ENCODE peak calls at places on chromosomes 13 and 19, in six cellular contexts. T is non-pigmented ciliary epithelial cell; Y is RPMI8226; Z is NCI-H69; K is CD8-positive, alpha-beta T cell; J is germinal center. X is an unnamed sample.

GRCh38 chr19:4234142-4234861 is 5.0 kb downstream of the EBI3 start:
- DNase-seq in T (no peak), Y (no peak), Z (peak), K (no peak), J (no peak), X (no peak)

GRCh38 chr19:6318772-6319171 is 14.6 kb downstream of the ACER1 start:
- DNase-seq in T (peak), Y (no peak), Z (no peak), K (no peak), J (no peak), X (no peak)

GRCh38 chr19:45527731-45528130 is 20.5 kb downstream of the VASP start:
- DNase-seq in T (no peak), Y (no peak), Z (no peak), K (no peak), J (no peak), X (no peak)

GRCh38 chr13:21338156-21338555 is 120.9 kb downstream of the ZDHHC20 start:
- DNase-seq in T (no peak), Y (no peak), Z (no peak), K (no peak), J (no peak), X (no peak)

GRCh38 chr13:48660356-48661076 is 6.8 kb downstream of the CYSLTR2 start:
- DNase-seq in T (no peak), Y (peak), Z (no peak), K (no peak), J (no peak), X (no peak)

GRCh38 chr13:23433171-23434153 is at the start of gene SACS:
- DNase-seq in T (no peak), Y (peak), Z (peak), K (no peak), J (no peak), X (peak)

GRCh38 chr13:44241638-44242037 is 132.0 kb upstream of the SERP2 start:
- DNase-seq in T (no peak), Y (no peak), Z (no peak), K (no peak), J (no peak), X (no peak)

GRCh38 chr13:78121459-78122348 is 203.1 kb upstream of the EDNRB start:
- DNase-seq in T (no peak), Y (peak), Z (peak), K (no peak), J (peak), X (peak)

GRCh38 chr13:30142502-30143211 is 164.7 kb downstream of the KATNAL1 start:
- DNase-seq in T (peak), Y (no peak), Z (peak), K (no peak), J (no peak), X (peak)

GRCh38 chr13:35994131-35994966 is 136.8 kb downstream of the DCLK1 start:
- DNase-seq in T (peak), Y (no peak), Z (peak), K (no peak), J (no peak), X (peak)

GRCh38 chr19:4649392-4650094 is 10.2 kb downstream of the TNFAIP8L1 start:
- DNase-seq in T (no peak), Y (no peak), Z (no peak), K (no peak), J (no peak), X (no peak)

GRCh38 chr19:7488736-7489353 is at the start of gene PEX11G:
- DNase-seq in T (no peak), Y (peak), Z (peak), K (peak), J (peak), X (peak)

GRCh38 chr19:41575998-41576397 is at the start of gene CEACAM21:
- DNase-seq in T (no peak), Y (peak), Z (peak), K (no peak), J (peak), X (no peak)

GRCh38 chr19:16197188-16197621 is 506 bp upstream of the AP1M1 start:
- DNase-seq in T (peak), Y (no peak), Z (no peak), K (no peak), J (no peak), X (no peak)

GRCh38 chr19:17841810-17842662 is 5.7 kb downstream of the JAK3 start:
- DNase-seq in T (peak), Y (no peak), Z (peak), K (no peak), J (peak), X (peak)

GRCh38 chr13:50417597-50417996 is 402.4 kb downstream of the KCNRG start:
- DNase-seq in T (no peak), Y (no peak), Z (no peak), K (no peak), J (no peak), X (no peak)

GRCh38 chr19:40084948-40085347 is 5.8 kb downstream of the ZNF780A start:
- DNase-seq in T (no peak), Y (no peak), Z (no peak), K (no peak), J (no peak), X (no peak)

GRCh38 chr13:42495751-42496150 is 78.2 kb upstream of the TNFSF11 start:
- DNase-seq in T (no peak), Y (no peak), Z (no peak), K (no peak), J (no peak), X (no peak)

GRCh38 chr13:41700790-41701310 is 243.5 kb downstream of the RGCC start:
- DNase-seq in T (no peak), Y (peak), Z (peak), K (no peak), J (no peak), X (no peak)

GRCh38 chr19:4871711-4872110 is 4.2 kb upstream of the PLIN3 start:
- DNase-seq in T (no peak), Y (no peak), Z (no peak), K (no peak), J (no peak), X (no peak)

GRCh38 chr13:21925720-21926119 is 254.8 kb downstream of the FGF9 start:
- DNase-seq in T (no peak), Y (no peak), Z (no peak), K (no peak), J (no peak), X (no peak)

GRCh38 chr13:114161644-114162532 is 17.2 kb upstream of the CFAP97D2 start:
- DNase-seq in T (no peak), Y (peak), Z (peak), K (no peak), J (no peak), X (peak)

GRCh38 chr13:26529441-26529840 is 28.0 kb upstream of the WASF3 start:
- DNase-seq in T (peak), Y (peak), Z (no peak), K (no peak), J (peak), X (peak)

GRCh38 chr13:34025746-34026145 is 207.8 kb downstream of the RFC3 start:
- DNase-seq in T (peak), Y (no peak), Z (no peak), K (no peak), J (no peak), X (no peak)

GRCh38 chr19:48194041-48194871 is 23.8 kb downstream of the ZSWIM9 start:
- DNase-seq in T (no peak), Y (no peak), Z (no peak), K (no peak), J (peak), X (no peak)

GRCh38 chr19:55487884-55488687 is at the start of gene SSC5D:
- DNase-seq in T (no peak), Y (no peak), Z (peak), K (no peak), J (no peak), X (no peak)

GRCh38 chr19:4624733-4625362 is 14.5 kb upstream of the TNFAIP8L1 start:
- DNase-seq in T (no peak), Y (peak), Z (peak), K (no peak), J (no peak), X (peak)

GRCh38 chr13:39590466-39591036 is 12.4 kb downstream of the LHFPL6 start:
- DNase-seq in T (no peak), Y (no peak), Z (peak), K (no peak), J (no peak), X (no peak)

GRCh38 chr13:32316030-32316344 is 679 bp downstream of the BRCA2 start:
- DNase-seq in T (no peak), Y (no peak), Z (no peak), K (no peak), J (no peak), X (no peak)

GRCh38 chr13:37627428-37627827 is 28.9 kb upstream of the POSTN start:
- DNase-seq in T (no peak), Y (no peak), Z (peak), K (no peak), J (no peak), X (no peak)

GRCh38 chr13:63551731-63552130 is 2136.1 kb upstream of the PCDH20 start:
- DNase-seq in T (no peak), Y (no peak), Z (no peak), K (no peak), J (no peak), X (no peak)

GRCh38 chr19:35249146-35249847 is 495 bp downstream of the LSR start:
- DNase-seq in T (no peak), Y (no peak), Z (peak), K (no peak), J (peak), X (peak)

GRCh38 chr13:54029720-54030119 is 1001.1 kb downstream of the OLFM4 start:
- DNase-seq in T (no peak), Y (no peak), Z (no peak), K (no peak), J (no peak), X (no peak)

GRCh38 chr13:21663197-21663596 is 7.7 kb upstream of the FGF9 start:
- DNase-seq in T (no peak), Y (no peak), Z (peak), K (no peak), J (no peak), X (no peak)

GRCh38 chr13:52850396-52851152 is 2.1 kb upstream of the PCDH8 start:
- DNase-seq in T (no peak), Y (peak), Z (peak), K (no peak), J (peak), X (peak)

GRCh38 chr13:37540228-37540627 is 58.3 kb downstream of the POSTN start:
- DNase-seq in T (peak), Y (no peak), Z (no peak), K (no peak), J (no peak), X (no peak)

GRCh38 chr19:51357952-51358351 is 8.2 kb downstream of the ETFB start:
- DNase-seq in T (no peak), Y (no peak), Z (no peak), K (no peak), J (no peak), X (no peak)

GRCh38 chr19:8001995-8002849 is 3.2 kb downstream of the ELAVL1 start:
- DNase-seq in T (no peak), Y (peak), Z (peak), K (peak), J (peak), X (peak)

GRCh38 chr13:110126391-110126961 is 180.5 kb downstream of the COL4A1 start:
- DNase-seq in T (peak), Y (no peak), Z (no peak), K (no peak), J (no peak), X (no peak)

GRCh38 chr19:13859361-13859880 is 17.5 kb upstream of the NANOS3 start:
- DNase-seq in T (no peak), Y (no peak), Z (peak), K (no peak), J (no peak), X (peak)